ENCODE peak calls at places on chromosomes 12 and 14, in ten cellular contexts. B, P, L, A, K, W, O, V, R and J are unnamed samples.

GRCh38 chr12:50505945-50506344 is 1.2 kb downstream of the DIP2B start:
- DNase-seq in B (peak; percentile 24), P (no peak), L (peak; percentile 34), A (peak; percentile 36), K (no peak), W (no peak), O (no peak), V (peak; percentile 57), R (no peak), J (no peak)

GRCh38 chr14:75427482-75428229 is at the start of gene JDP2:
- DNase-seq in B (peak; percentile 92), P (peak; percentile 71), L (peak; percentile 26), A (peak; percentile 96), K (peak; percentile 97), W (peak; percentile 97), O (peak; percentile 12), V (peak; percentile 91), R (peak; percentile 90), J (peak; percentile 96)

GRCh38 chr14:23009483-23009938 is 432 bp downstream of the C14orf93 start:
- DNase-seq in B (no peak), P (no peak), L (no peak), A (no peak), K (no peak), W (no peak), O (no peak), V (no peak), R (no peak), J (no peak)

GRCh38 chr12:7948585-7949264 is 12.7 kb upstream of the SLC2A3 start:
- DNase-seq in B (no peak), P (no peak), L (no peak), A (no peak), K (no peak), W (no peak), O (no peak), V (no peak), R (no peak), J (no peak)

GRCh38 chr14:74964787-74965769 is 9.7 kb upstream of the PGF start:
- DNase-seq in B (peak; percentile 51), P (no peak), L (no peak), A (no peak), K (no peak), W (no peak), O (no peak), V (no peak), R (no peak), J (no peak)

GRCh38 chr12:70264067-70264867 is 21.0 kb downstream of the CNOT2 start:
- DNase-seq in B (no peak), P (no peak), L (no peak), A (no peak), K (no peak), W (no peak), O (no peak), V (no peak), R (peak; percentile 19), J (no peak)

GRCh38 chr12:95173392-95174251 is 43.6 kb downstream of the FGD6 start:
- DNase-seq in B (peak; percentile 92), P (no peak), L (peak; percentile 91), A (peak; percentile 58), K (peak; percentile 78), W (peak; percentile 69), O (no peak), V (peak; percentile 74), R (no peak), J (peak; percentile 81)

GRCh38 chr12:19428261-19428660 is 11.0 kb upstream of the AEBP2 start:
- DNase-seq in B (peak; percentile 35), P (no peak), L (no peak), A (no peak), K (no peak), W (no peak), O (no peak), V (no peak), R (no peak), J (no peak)

GRCh38 chr12:91307957-91308705 is 125.5 kb upstream of the DCN start:
- DNase-seq in B (no peak), P (no peak), L (no peak), A (no peak), K (no peak), W (no peak), O (no peak), V (no peak), R (no peak), J (no peak)

GRCh38 chr14:106694638-106695393 is 1168.4 kb downstream of the TMEM121 start:
- DNase-seq in B (no peak), P (no peak), L (peak; percentile 2), A (no peak), K (peak; percentile 15), W (peak; percentile 56), O (peak; percentile 50), V (no peak), R (peak; percentile 0), J (no peak)

GRCh38 chr12:76555226-76555767 is 4.3 kb downstream of the OSBPL8 start:
- DNase-seq in B (no peak), P (no peak), L (no peak), A (no peak), K (no peak), W (no peak), O (no peak), V (no peak), R (no peak), J (no peak)

GRCh38 chr12:108205864-108206263 is 76.8 kb downstream of the WSCD2 start:
- DNase-seq in B (no peak), P (no peak), L (no peak), A (no peak), K (no peak), W (no peak), O (no peak), V (no peak), R (no peak), J (no peak)

GRCh38 chr14:50928002-50928635 is 16.2 kb downstream of the PYGL start:
- DNase-seq in B (peak; percentile 95), P (no peak), L (peak; percentile 80), A (peak; percentile 62), K (no peak), W (no peak), O (no peak), V (peak; percentile 16), R (no peak), J (peak; percentile 61)

GRCh38 chr14:70893842-70894237 is 13.4 kb upstream of the PCNX1 start:
- DNase-seq in B (no peak), P (no peak), L (no peak), A (no peak), K (no peak), W (no peak), O (no peak), V (no peak), R (no peak), J (no peak)

GRCh38 chr12:40988831-40989230 is 199.3 kb upstream of the PDZRN4 start:
- DNase-seq in B (no peak), P (no peak), L (no peak), A (no peak), K (no peak), W (no peak), O (no peak), V (no peak), R (no peak), J (no peak)

GRCh38 chr14:100771121-100771800 is 44.6 kb downstream of the DLK1 start:
- DNase-seq in B (no peak), P (no peak), L (no peak), A (no peak), K (no peak), W (no peak), O (no peak), V (no peak), R (no peak), J (no peak)

GRCh38 chr14:101577221-101577909 is 16.1 kb downstream of the DIO3 start:
- DNase-seq in B (no peak), P (no peak), L (no peak), A (no peak), K (no peak), W (peak; percentile 26), O (no peak), V (no peak), R (no peak), J (no peak)

GRCh38 chr14:99514552-99515300 is 33.5 kb downstream of the CCNK start:
- DNase-seq in B (no peak), P (no peak), L (no peak), A (no peak), K (no peak), W (peak; percentile 47), O (no peak), V (no peak), R (no peak), J (no peak)

GRCh38 chr14:104742586-104743455 is 10.1 kb upstream of the SIVA1 start:
- DNase-seq in B (no peak), P (no peak), L (no peak), A (no peak), K (peak; percentile 22), W (no peak), O (no peak), V (no peak), R (no peak), J (no peak)
- H3K27ac ChIP-seq in B (no peak overlapping the region), P (peak overlapping the region; percentile 24), L (no peak overlapping the region), A (no peak overlapping the region), K (no peak overlapping the region), W (no peak overlapping the region), O (no peak overlapping the region), V (no peak overlapping the region), R (no peak overlapping the region), J (no peak overlapping the region)

GRCh38 chr12:1993871-1994371 is 10.3 kb downstream of the DCP1B start:
- DNase-seq in B (peak; percentile 64), P (no peak), L (no peak), A (no peak), K (no peak), W (no peak), O (no peak), V (peak; percentile 54), R (no peak), J (no peak)
- H3K4me3 ChIP-seq in B (no peak overlapping the region), P (no peak overlapping the region), L (no peak overlapping the region), A (no peak overlapping the region), K (no peak overlapping the region), W (no peak overlapping the region), O (no peak overlapping the region), V (no peak overlapping the region), R (no peak overlapping the region), J (no peak overlapping the region)

DNA sequence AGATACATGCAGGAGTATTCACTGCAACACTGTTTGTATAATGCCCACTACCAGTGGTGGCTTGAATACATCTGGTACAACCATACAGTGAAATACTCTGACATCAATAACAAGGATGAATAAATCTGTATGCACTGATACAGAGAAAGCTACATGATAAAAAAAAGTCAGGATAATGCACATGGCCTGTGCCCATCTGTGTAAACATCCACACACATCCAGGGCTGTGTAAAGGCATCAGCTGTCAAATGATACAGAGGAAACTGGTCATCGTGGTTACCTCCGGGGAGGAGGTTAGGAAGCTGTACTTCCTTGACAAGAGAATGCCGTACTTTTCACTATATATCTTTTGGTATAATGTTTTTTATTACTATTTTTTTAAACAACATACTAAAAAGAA is 176.6 kb downstream of the FOXN3 start:
- DNase-seq in B (peak; percentile 21), P (no peak), L (peak; percentile 23), A (no peak), K (no peak), W (no peak), O (no peak), V (no peak), R (no peak), J (no peak)
- H3K4me1 ChIP-seq in B (peaks cover 8% of the 10 kb centered on the region), P (peaks cover 9% of the 10 kb centered on the region), L (no peaks in the 10 kb centered on the region), A (peaks cover 25% of the 10 kb centered on the region), K (no peaks in the 10 kb centered on the region), W (peaks cover 19% of the 10 kb centered on the region), O (peaks cover 23% of the 10 kb centered on the region), V (no peaks in the 10 kb centered on the region), R (peaks cover 51% of the 10 kb centered on the region), J (no peaks in the 10 kb centered on the region)

DNA sequence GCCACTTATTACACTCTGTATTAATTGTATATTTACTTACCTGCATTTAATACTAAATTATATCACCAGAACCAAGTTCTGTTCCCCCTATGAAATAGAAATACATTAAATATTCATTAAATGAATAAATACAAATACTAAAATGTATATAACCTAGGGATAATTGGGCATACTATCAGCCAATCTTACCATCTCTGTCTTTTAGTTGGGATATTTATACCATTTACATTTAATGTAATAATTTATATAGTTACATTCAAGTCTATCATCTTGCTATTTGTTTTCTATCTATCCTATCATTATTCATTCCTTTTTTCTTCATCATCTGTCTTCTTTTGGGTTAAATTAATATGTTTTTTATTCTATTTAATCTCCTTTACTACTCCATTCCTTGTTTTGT is 4.1 kb upstream of the ADAMTS20 start:
- DNase-seq in B (no peak), P (no peak), L (no peak), A (no peak), K (no peak), W (no peak), O (no peak), V (no peak), R (no peak), J (no peak)
- H3K27ac ChIP-seq in B (no peak overlapping the region), P (no peak overlapping the region), L (no peak overlapping the region), A (no peak overlapping the region), K (no peak overlapping the region), W (no peak overlapping the region), O (no peak overlapping the region), V (no peak overlapping the region), R (no peak overlapping the region), J (no peak overlapping the region)